ENCODE peak calls at places on chromosomes 5 and 9, in four cellular contexts. One of them, this sample, is unnamed.

GRCh38 chr5:31733365-31733764 is 94.4 kb downstream of the PDZD2 start:
- DNase-seq in HepG2: no peak
- DNase-seq in left ventricle myocardium inferior: no peak
- DNase-seq in fibroblast of the aortic adventitia: no peak
- DNase-seq in this sample: no peak

GRCh38 chr5:90888511-90889324 is 330.1 kb downstream of the ADGRV1 start:
- DNase-seq in HepG2: peak; percentile 64
- DNase-seq in left ventricle myocardium inferior: no peak
- DNase-seq in fibroblast of the aortic adventitia: peak; percentile 50
- DNase-seq in this sample: peak; percentile 63

GRCh38 chr5:122908662-122909061 is 63.2 kb downstream of the SNX24 start:
- DNase-seq in HepG2: no peak
- DNase-seq in left ventricle myocardium inferior: no peak
- DNase-seq in fibroblast of the aortic adventitia: peak; percentile 54
- DNase-seq in this sample: no peak

GRCh38 chr5:143337946-143338345 is 65.5 kb downstream of the NR3C1 start:
- DNase-seq in HepG2: no peak
- DNase-seq in left ventricle myocardium inferior: no peak
- DNase-seq in fibroblast of the aortic adventitia: no peak
- DNase-seq in this sample: no peak

GRCh38 chr5:105639511-105639910 is 2031.2 kb downstream of the EFNA5 start:
- DNase-seq in HepG2: no peak
- DNase-seq in left ventricle myocardium inferior: no peak
- DNase-seq in fibroblast of the aortic adventitia: no peak
- DNase-seq in this sample: no peak

GRCh38 chr5:95178046-95178651 is 106.7 kb downstream of the MCTP1 start:
- DNase-seq in HepG2: peak; percentile 7
- DNase-seq in left ventricle myocardium inferior: no peak
- DNase-seq in fibroblast of the aortic adventitia: peak; percentile 24
- DNase-seq in this sample: peak; percentile 10

GRCh38 chr5:1731091-1731639 is 68.5 kb downstream of the MRPL36 start:
- DNase-seq in HepG2: no peak
- DNase-seq in left ventricle myocardium inferior: no peak
- DNase-seq in fibroblast of the aortic adventitia: no peak
- DNase-seq in this sample: no peak

GRCh38 chr5:129094924-129095797 is 612 bp downstream of the ISOC1 start:
- DNase-seq in HepG2: peak; percentile 80
- DNase-seq in left ventricle myocardium inferior: peak; percentile 79
- DNase-seq in fibroblast of the aortic adventitia: peak; percentile 41
- DNase-seq in this sample: peak; percentile 25

GRCh38 chr9:105138306-105138801 is 106.1 kb upstream of the SLC44A1 start:
- DNase-seq in HepG2: peak; percentile 28
- DNase-seq in left ventricle myocardium inferior: peak; percentile 57
- DNase-seq in fibroblast of the aortic adventitia: no peak
- DNase-seq in this sample: peak; percentile 55

GRCh38 chr5:58716713-58717112 is 133.8 kb downstream of the RAB3C start:
- DNase-seq in HepG2: no peak
- DNase-seq in left ventricle myocardium inferior: no peak
- DNase-seq in fibroblast of the aortic adventitia: no peak
- DNase-seq in this sample: no peak

GRCh38 chr5:58715997-58716656 is 133.3 kb downstream of the RAB3C start:
- DNase-seq in HepG2: no peak
- DNase-seq in left ventricle myocardium inferior: no peak
- DNase-seq in fibroblast of the aortic adventitia: no peak
- DNase-seq in this sample: no peak

GRCh38 chr5:58714046-58714445 is 131.2 kb downstream of the RAB3C start:
- DNase-seq in HepG2: no peak
- DNase-seq in left ventricle myocardium inferior: no peak
- DNase-seq in fibroblast of the aortic adventitia: no peak
- DNase-seq in this sample: no peak

GRCh38 chr5:58722160-58722559 is 139.3 kb downstream of the RAB3C start:
- DNase-seq in HepG2: no peak
- DNase-seq in left ventricle myocardium inferior: no peak
- DNase-seq in fibroblast of the aortic adventitia: no peak
- DNase-seq in this sample: no peak

GRCh38 chr5:58717303-58718012 is 134.6 kb downstream of the RAB3C start:
- DNase-seq in HepG2: no peak
- DNase-seq in left ventricle myocardium inferior: no peak
- DNase-seq in fibroblast of the aortic adventitia: no peak
- DNase-seq in this sample: no peak
- TF ChIP-seq CTCF in HepG2: peak; percentile 25
- TF ChIP-seq CTCF in left ventricle myocardium inferior: peak; percentile 35
- TF ChIP-seq CTCF in fibroblast of the aortic adventitia: no peak
- TF ChIP-seq CTCF in this sample: no peak

GRCh38 chr5:88821161-88821560 is 61.8 kb downstream of the MEF2C start:
- DNase-seq in HepG2: no peak
- DNase-seq in left ventricle myocardium inferior: no peak
- DNase-seq in fibroblast of the aortic adventitia: no peak
- DNase-seq in this sample: no peak

GRCh38 chr5:88823201-88823600 is 59.8 kb downstream of the MEF2C start:
- DNase-seq in HepG2: no peak
- DNase-seq in left ventricle myocardium inferior: no peak
- DNase-seq in fibroblast of the aortic adventitia: no peak
- DNase-seq in this sample: no peak

GRCh38 chr5:88820581-88820980 is 62.4 kb downstream of the MEF2C start:
- DNase-seq in HepG2: no peak
- DNase-seq in left ventricle myocardium inferior: no peak
- DNase-seq in fibroblast of the aortic adventitia: no peak
- DNase-seq in this sample: no peak

GRCh38 chr5:88818296-88818695 is 64.7 kb downstream of the MEF2C start:
- DNase-seq in HepG2: no peak
- DNase-seq in left ventricle myocardium inferior: no peak
- DNase-seq in fibroblast of the aortic adventitia: no peak
- DNase-seq in this sample: no peak

DNA sequence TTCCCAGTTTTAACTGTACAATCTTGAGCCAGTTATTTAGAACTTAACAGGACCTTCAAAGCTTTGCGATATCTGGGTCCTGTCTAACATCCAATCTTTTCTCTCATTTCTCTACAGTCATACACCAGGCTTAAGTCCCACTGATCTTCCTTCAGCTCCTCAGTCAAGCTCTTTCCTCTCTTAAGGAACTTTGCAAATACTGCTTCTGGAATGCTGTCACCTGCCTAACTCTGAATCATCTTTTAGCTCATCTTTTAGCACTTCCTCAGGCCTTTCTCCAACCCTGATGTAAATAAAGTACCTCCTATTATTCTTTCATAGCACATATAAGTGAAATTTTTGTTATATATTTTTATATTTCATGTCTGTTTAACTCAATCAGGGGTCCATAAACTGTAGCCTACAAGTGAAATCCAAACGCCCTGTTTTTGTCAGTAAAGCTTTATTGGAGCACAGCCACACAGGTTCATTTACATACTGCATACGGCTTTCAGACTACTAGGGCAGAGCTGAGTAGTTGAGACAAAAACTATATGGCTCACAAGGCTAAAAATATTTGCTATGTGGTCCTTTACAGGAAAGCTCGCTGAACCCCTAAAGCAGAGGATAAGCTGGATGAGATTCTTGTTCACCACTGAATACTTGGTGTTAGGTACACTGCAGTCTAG is 63.5 kb downstream of the MEF2C start:
- DNase-seq in HepG2: no peak
- DNase-seq in left ventricle myocardium inferior: no peak
- DNase-seq in fibroblast of the aortic adventitia: no peak
- DNase-seq in this sample: no peak
- H3K4me3 ChIP-seq in HepG2: no peak overlapping the region
- H3K4me3 ChIP-seq in left ventricle myocardium inferior: no peak overlapping the region
- H3K4me3 ChIP-seq in fibroblast of the aortic adventitia: no peak overlapping the region
- H3K4me3 ChIP-seq in this sample: no peak overlapping the region

GRCh38 chr5:172658869-172659513 is 17.9 kb downstream of the NEURL1B start:
- DNase-seq in HepG2: no peak
- DNase-seq in left ventricle myocardium inferior: peak; percentile 69
- DNase-seq in fibroblast of the aortic adventitia: no peak
- DNase-seq in this sample: no peak

GRCh38 chr5:172659570-172659908 is 18.5 kb downstream of the NEURL1B start:
- DNase-seq in HepG2: no peak
- DNase-seq in left ventricle myocardium inferior: no peak
- DNase-seq in fibroblast of the aortic adventitia: no peak
- DNase-seq in this sample: no peak

GRCh38 chr5:172661536-172661935 is 20.5 kb downstream of the NEURL1B start:
- DNase-seq in HepG2: no peak
- DNase-seq in left ventricle myocardium inferior: no peak
- DNase-seq in fibroblast of the aortic adventitia: no peak
- DNase-seq in this sample: no peak

GRCh38 chr5:172660974-172661373 is 19.9 kb downstream of the NEURL1B start:
- DNase-seq in HepG2: no peak
- DNase-seq in left ventricle myocardium inferior: no peak
- DNase-seq in fibroblast of the aortic adventitia: no peak
- DNase-seq in this sample: no peak

GRCh38 chr5:172659909-172660628 is 19.0 kb downstream of the NEURL1B start:
- DNase-seq in HepG2: peak; percentile 95
- DNase-seq in left ventricle myocardium inferior: peak; percentile 91
- DNase-seq in fibroblast of the aortic adventitia: peak; percentile 56
- DNase-seq in this sample: peak; percentile 65
- TF ChIP-seq CTCF in HepG2: peak; percentile 62
- TF ChIP-seq CTCF in left ventricle myocardium inferior: no peak
- TF ChIP-seq CTCF in fibroblast of the aortic adventitia: no peak
- TF ChIP-seq CTCF in this sample: no peak

GRCh38 chr5:159010611-159011497 is 88.9 kb downstream of the EBF1 start:
- DNase-seq in HepG2: no peak
- DNase-seq in left ventricle myocardium inferior: peak; percentile 37
- DNase-seq in fibroblast of the aortic adventitia: peak; percentile 51
- DNase-seq in this sample: peak; percentile 50
- H3K4me3 ChIP-seq in HepG2: no peak overlapping the region
- H3K4me3 ChIP-seq in left ventricle myocardium inferior: peak overlapping the region; percentile 22
- H3K4me3 ChIP-seq in fibroblast of the aortic adventitia: peak overlapping the region; percentile 4
- H3K4me3 ChIP-seq in this sample: no peak overlapping the region

GRCh38 chr5:177362871-177363507 is 5.3 kb downstream of the RGS14 start:
- DNase-seq in HepG2: no peak
- DNase-seq in left ventricle myocardium inferior: peak; percentile 59
- DNase-seq in fibroblast of the aortic adventitia: peak; percentile 24
- DNase-seq in this sample: no peak

GRCh38 chr5:177363565-177363964 is 5.8 kb downstream of the RGS14 start:
- DNase-seq in HepG2: no peak
- DNase-seq in left ventricle myocardium inferior: no peak
- DNase-seq in fibroblast of the aortic adventitia: no peak
- DNase-seq in this sample: no peak

GRCh38 chr5:177362102-177362868 is 4.6 kb downstream of the RGS14 start:
- DNase-seq in HepG2: no peak
- DNase-seq in left ventricle myocardium inferior: no peak
- DNase-seq in fibroblast of the aortic adventitia: no peak
- DNase-seq in this sample: no peak

GRCh38 chr5:177359860-177360259 is 2.1 kb downstream of the RGS14 start:
- DNase-seq in HepG2: no peak
- DNase-seq in left ventricle myocardium inferior: no peak
- DNase-seq in fibroblast of the aortic adventitia: no peak
- DNase-seq in this sample: no peak

DNA sequence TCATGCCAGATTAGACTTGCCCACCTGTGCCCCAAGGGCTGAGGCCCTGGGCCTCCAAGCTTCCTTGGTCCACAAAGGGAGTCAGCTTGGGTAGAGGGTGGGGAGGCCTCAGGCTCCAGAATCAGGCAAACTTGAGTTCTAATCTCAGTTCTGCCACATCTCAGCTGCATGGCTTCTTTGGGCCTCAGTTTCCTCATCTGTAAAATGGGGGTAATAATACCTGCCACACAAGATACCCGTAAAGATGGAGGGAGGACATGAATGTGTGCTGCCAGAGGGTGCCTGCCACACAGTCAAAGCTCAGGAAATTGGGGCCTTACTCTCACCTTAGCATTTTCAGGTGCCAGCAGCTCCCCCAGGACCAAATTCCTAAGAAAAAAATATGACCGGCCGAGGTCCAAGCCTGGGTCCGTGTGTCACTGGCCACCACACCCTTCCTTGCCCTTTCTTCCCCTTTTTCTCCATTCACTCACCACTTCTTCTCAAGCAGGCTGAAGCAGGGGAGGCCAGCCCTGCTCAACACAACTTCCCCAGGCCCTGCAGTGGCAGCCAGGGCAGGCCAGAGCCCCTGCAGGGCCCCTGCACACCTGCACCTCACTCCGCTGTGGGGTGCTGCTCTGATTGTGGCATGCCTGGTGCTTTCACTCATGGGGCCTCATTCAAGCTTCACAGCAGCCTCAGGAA is 3.8 kb downstream of the RGS14 start:
- DNase-seq in HepG2: no peak
- DNase-seq in left ventricle myocardium inferior: no peak
- DNase-seq in fibroblast of the aortic adventitia: no peak
- DNase-seq in this sample: no peak
- TF ChIP-seq CTCF in HepG2: no peak
- TF ChIP-seq CTCF in left ventricle myocardium inferior: no peak
- TF ChIP-seq CTCF in fibroblast of the aortic adventitia: no peak
- TF ChIP-seq CTCF in this sample: no peak

GRCh38 chr5:176648467-176649194 is 1.3 kb downstream of the TSPAN17 start:
- DNase-seq in HepG2: no peak
- DNase-seq in left ventricle myocardium inferior: no peak
- DNase-seq in fibroblast of the aortic adventitia: no peak
- DNase-seq in this sample: no peak
- H3K4me3 ChIP-seq in HepG2: peak overlapping the region; percentile 82
- H3K4me3 ChIP-seq in left ventricle myocardium inferior: peak overlapping the region; percentile 88
- H3K4me3 ChIP-seq in fibroblast of the aortic adventitia: peak overlapping the region; percentile 88
- H3K4me3 ChIP-seq in this sample: peak overlapping the region; percentile 80

This sample was measured in fibroblast of mammary gland.